ENCODE peak calls at places on chromosomes 13 and 19, in eight cellular contexts. V is fibroblast of lung, A is pancreas, Z is heart right ventricle, H is thoracic aorta, L is left ventricle myocardium inferior, C is BE2C, Q is tibial nerve. F is an unnamed sample.
A peak's percentile ranks its signal among the peaks of the same experiment; 100 is the strongest.

GRCh38 chr13:34803756-34804155 is 138.3 kb upstream of the NBEA start:
- DNase-seq in A (no peak), L (no peak), V (no peak), Q (no peak), C (no peak), H (no peak), Z (no peak), F (no peak)

GRCh38 chr19:13401388-13401787 is 104.9 kb downstream of the CACNA1A start:
- DNase-seq in A (no peak), Q (no peak), V (peak; percentile 60), L (no peak), Z (no peak), H (no peak), C (peak; percentile 34), F (no peak)

GRCh38 chr13:99382428-99383133 is 75.4 kb upstream of the GPR183 start:
- DNase-seq in V (no peak), L (no peak), A (no peak), H (no peak), Z (no peak), Q (no peak), C (no peak), F (no peak)

GRCh38 chr19:35509018-35509652 is 4.3 kb downstream of the DMKN start:
- DNase-seq in C (no peak), Q (no peak), H (no peak), L (no peak), V (no peak), A (peak; percentile 77), Z (no peak), F (no peak)

GRCh38 chr13:110506859-110507566 is 54.5 kb downstream of the RAB20 start:
- DNase-seq in Q (peak; percentile 30), Z (peak; percentile 86), H (no peak), L (peak; percentile 78), C (no peak), V (peak; percentile 23), A (peak; percentile 93), F (no peak)

GRCh38 chr19:6709549-6709948 is 10.9 kb downstream of the C3 start:
- DNase-seq in C (no peak), A (no peak), H (no peak), Q (no peak), Z (no peak), V (no peak), L (no peak), F (no peak)

GRCh38 chr13:46516624-46517318 is 36.2 kb upstream of the LRCH1 start:
- DNase-seq in Z (peak; percentile 35), A (no peak), V (no peak), Q (peak; percentile 22), L (no peak), H (no peak), C (no peak), F (no peak)

GRCh38 chr13:26923824-26924605 is 163.4 kb upstream of the GPR12 start:
- DNase-seq in H (no peak), Q (no peak), C (no peak), L (no peak), V (peak; percentile 70), A (no peak), Z (peak; percentile 51), F (no peak)

GRCh38 chr13:46778879-46779278 is 18.1 kb downstream of the ESD start:
- DNase-seq in A (no peak), L (no peak), C (no peak), V (peak; percentile 79), Z (no peak), H (no peak), Q (no peak), F (no peak)

GRCh38 chr19:6103217-6103644 is 7.1 kb downstream of the RFX2 start:
- DNase-seq in Q (peak; percentile 69), Z (peak; percentile 78), C (no peak), H (peak; percentile 84), A (peak; percentile 82), L (peak; percentile 72), V (peak; percentile 94), F (peak; percentile 56)

GRCh38 chr19:2603320-2603719 is 99.2 kb downstream of the GNG7 start:
- DNase-seq in A (no peak), V (peak; percentile 84), L (peak; percentile 61), H (no peak), Q (peak; percentile 51), Z (peak; percentile 47), C (no peak), F (no peak)

GRCh38 chr13:20702945-20703784 is at the start of gene IL17D:
- DNase-seq in C (peak; percentile 52), V (no peak), H (no peak), A (no peak), L (no peak), Q (no peak), Z (no peak), F (no peak)

GRCh38 chr13:73913043-73913740 is 221.0 kb downstream of the KLF12 start:
- DNase-seq in Z (no peak), H (no peak), L (no peak), A (no peak), V (peak; percentile 79), Q (no peak), C (no peak), F (no peak)

GRCh38 chr13:48727252-48728011 is 73.7 kb downstream of the CYSLTR2 start:
- DNase-seq in A (no peak), H (no peak), C (no peak), V (no peak), Q (no peak), Z (peak; percentile 70), L (peak; percentile 48), F (no peak)

DNA sequence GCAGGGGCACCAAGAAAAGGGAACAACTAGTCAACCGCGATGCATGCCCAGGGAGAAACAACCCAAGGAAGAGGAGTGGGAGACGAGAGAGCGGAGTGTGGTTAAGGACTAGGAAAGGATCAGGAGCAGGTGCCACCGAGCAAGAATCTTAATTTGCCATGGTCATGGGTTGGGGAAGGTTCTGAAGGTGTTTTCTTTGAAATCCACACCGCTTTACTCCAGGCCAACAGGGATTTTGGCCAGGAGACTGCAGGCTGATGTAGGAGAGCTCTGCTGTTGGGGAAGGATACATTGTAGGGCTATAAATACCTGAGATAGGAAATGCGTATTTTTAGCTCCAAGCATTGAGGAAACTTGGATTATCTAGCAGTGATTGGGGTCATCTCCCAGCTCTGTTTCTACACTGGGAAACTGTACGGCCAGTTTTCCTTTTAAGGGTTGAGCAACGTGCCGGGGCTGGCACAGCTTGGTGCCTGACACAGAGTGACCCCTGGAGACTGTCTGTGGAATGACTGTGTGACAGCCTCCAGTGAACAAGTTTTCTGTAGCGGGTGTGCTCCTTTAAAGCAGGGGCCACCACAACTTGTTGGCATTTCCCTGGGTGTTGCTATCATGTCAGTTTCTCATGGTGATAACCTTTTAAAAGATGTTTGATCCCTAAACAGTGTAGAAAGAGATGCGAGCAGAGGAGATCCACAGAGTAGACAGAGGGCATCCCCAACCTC is 34.2 kb downstream of the ZNF536 start:
- DNase-seq in C (peak; percentile 60), Z (peak; percentile 15), V (no peak), Q (no peak), A (peak; percentile 19), H (no peak), L (peak; percentile 28), F (no peak)
- TF ChIP-seq CTCF in C (peak; percentile 83), Z (peak; percentile 61), V (no peak), Q (peak; percentile 40), A (no peak), H (no peak), L (peak; percentile 66), F (no peak)

DNA sequence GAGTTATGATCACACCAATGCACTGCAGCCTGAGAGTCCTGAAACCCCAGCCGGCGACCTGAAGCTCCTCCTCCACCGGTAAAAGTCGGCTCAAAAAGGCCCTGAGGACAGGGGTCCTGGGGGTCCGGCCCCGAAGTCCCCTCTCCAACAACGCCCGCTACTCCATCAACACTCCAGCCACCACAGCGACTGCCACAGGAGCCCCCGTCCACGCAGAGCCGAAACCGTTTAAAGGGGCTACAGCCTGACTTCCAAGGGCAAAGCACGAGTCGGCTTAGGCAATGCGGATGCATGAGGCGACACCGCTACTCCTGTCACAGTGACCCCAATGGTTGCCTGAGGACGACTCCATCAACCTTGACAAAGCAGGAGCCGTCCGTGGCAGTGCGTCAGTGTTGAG is 22.9 kb upstream of the ZNF420 start:
- DNase-seq in C (no peak), H (no peak), Z (no peak), A (no peak), V (no peak), L (no peak), Q (no peak), F (no peak)
- H3K9me3 ChIP-seq in C (no peaks in the 10 kb centered on the region), H (peaks cover 51% of the 10 kb centered on the region), Z (no peaks in the 10 kb centered on the region), A (no peaks in the 10 kb centered on the region), V (no peaks in the 10 kb centered on the region), L (peaks cover 71% of the 10 kb centered on the region), Q (peaks cover 19% of the 10 kb centered on the region), F (peaks cover 64% of the 10 kb centered on the region)

GRCh38 chr13:43981091-43981490 is 101.4 kb downstream of the LACC1 start:
- DNase-seq in H (no peak), V (no peak), Q (no peak), A (no peak), Z (no peak), L (no peak), C (no peak), F (no peak)
- TF ChIP-seq CTCF in H (no peak), V (no peak), Q (no peak), A (no peak), Z (no peak), L (no peak), C (no peak), F (peak; percentile 5)

DNA sequence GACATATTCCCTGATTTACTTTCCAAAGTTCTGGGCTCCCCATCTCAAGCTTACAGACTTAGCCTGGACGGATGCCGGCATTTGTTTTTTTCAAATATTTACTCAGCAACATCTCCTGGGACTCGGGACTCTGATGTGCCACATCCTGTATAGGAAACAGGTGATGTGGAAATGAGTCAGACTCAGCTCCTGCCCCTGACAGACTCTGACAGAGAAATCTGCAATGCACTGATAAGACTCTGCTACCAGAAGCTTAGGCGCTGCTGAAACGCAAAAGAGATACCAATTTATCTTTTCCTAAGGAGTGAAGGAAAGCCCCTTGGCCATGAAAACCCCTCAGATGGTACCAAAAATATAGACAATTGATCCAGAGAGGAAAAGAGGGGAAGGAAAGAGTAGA is 16.2 kb downstream of the LAIR2 start:
- DNase-seq in V (no peak), C (no peak), A (no peak), Z (peak; percentile 8), H (no peak), Q (no peak), L (no peak), F (no peak)
- H3K9me3 ChIP-seq in V (no peaks in the 10 kb centered on the region), C (no peaks in the 10 kb centered on the region), A (no peaks in the 10 kb centered on the region), Z (no peaks in the 10 kb centered on the region), H (no peaks in the 10 kb centered on the region), Q (no peaks in the 10 kb centered on the region), L (no peaks in the 10 kb centered on the region), F (peaks cover 29% of the 10 kb centered on the region)

DNA sequence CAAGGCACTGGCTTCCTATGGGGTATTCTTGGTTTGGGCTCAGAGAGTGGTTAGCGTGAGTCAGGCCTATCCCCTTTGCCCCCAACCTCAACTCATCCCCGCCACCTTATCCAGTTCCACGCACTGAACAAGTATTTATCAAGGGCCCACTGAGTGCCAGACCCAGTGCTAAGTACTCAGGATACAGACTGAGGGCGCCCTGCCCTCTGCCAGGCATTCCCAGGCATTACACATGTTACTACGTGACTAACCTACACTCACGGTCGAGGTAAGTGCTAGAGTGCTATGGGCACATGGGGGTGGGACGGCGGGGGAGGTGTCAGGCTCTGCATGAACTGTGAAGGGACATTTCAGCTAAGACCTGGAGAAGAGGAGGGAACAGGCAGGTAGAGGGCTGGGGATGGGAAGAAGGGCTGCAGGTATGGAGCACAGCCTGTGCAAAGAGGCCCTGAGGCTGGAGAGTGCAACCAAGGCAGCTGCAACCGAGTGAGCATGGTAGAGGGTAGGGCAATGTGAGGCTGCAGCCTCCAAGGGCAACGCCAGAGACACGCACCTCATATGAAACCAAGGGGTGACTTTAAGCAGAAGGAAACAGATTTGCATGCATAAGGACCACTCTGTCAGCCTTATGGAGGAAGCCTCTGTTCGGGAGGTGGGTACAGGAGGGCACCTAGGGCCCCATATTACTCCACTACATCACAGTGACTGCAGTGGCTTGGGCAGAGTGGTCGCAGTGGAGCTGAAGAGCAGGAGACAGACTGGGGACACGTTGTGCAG is 22.5 kb downstream of the DHRS12 start:
- DNase-seq in H (no peak), C (peak; percentile 57), Z (no peak), A (peak; percentile 72), V (peak; percentile 31), Q (no peak), L (no peak), F (no peak)
- TF ChIP-seq CTCF in H (no peak), C (peak; percentile 64), Z (peak; percentile 42), A (no peak), V (no peak), Q (no peak), L (peak; percentile 41), F (peak; percentile 39)

F was measured in AG04450.